ENCODE peak calls at places on chromosomes 11 and 22, in eight cellular contexts. I, W, N, A, G, X, D and V are unnamed samples.

GRCh38 chr11:34682822-34683221 is 61.9 kb downstream of the EHF start:
- DNase-seq in I (no peak), W (no peak), N (no peak), A (peak; percentile 18), G (no peak), X (no peak), D (no peak), V (no peak)

GRCh38 chr11:107824668-107825369 is 33.8 kb downstream of the SLC35F2 start:
- DNase-seq in I (no peak), W (no peak), N (no peak), A (no peak), G (no peak), X (no peak), D (no peak), V (no peak)

GRCh38 chr11:102551188-102551781 is 20.7 kb upstream of the MMP7 start:
- DNase-seq in I (no peak), W (no peak), N (no peak), A (no peak), G (no peak), X (no peak), D (no peak), V (no peak)

GRCh38 chr11:108654994-108655631 is 9.8 kb upstream of the DDX10 start:
- DNase-seq in I (no peak), W (no peak), N (no peak), A (peak; percentile 49), G (peak; percentile 69), X (no peak), D (peak; percentile 13), V (peak; percentile 64)

GRCh38 chr11:8867035-8867434 is 44.0 kb upstream of the AKIP1 start:
- DNase-seq in I (no peak), W (no peak), N (no peak), A (no peak), G (no peak), X (no peak), D (no peak), V (no peak)

GRCh38 chr22:30424471-30425326 is 869 bp upstream of the MTFP1 start:
- DNase-seq in I (no peak), W (no peak), N (no peak), A (no peak), G (no peak), X (no peak), D (no peak), V (no peak)

GRCh38 chr22:37818397-37819099 is 4.6 kb upstream of the GALR3 start:
- DNase-seq in I (peak; percentile 75), W (peak; percentile 32), N (peak; percentile 83), A (no peak), G (peak; percentile 76), X (peak; percentile 91), D (peak; percentile 58), V (peak; percentile 84)

GRCh38 chr11:45664376-45665205 is 831 bp downstream of the CHST1 start:
- DNase-seq in I (no peak), W (no peak), N (peak; percentile 64), A (no peak), G (no peak), X (no peak), D (no peak), V (no peak)

GRCh38 chr22:30697975-30698374 is 3.3 kb downstream of the OSBP2 start:
- DNase-seq in I (no peak), W (no peak), N (peak; percentile 17), A (no peak), G (no peak), X (peak; percentile 28), D (no peak), V (no peak)

GRCh38 chr11:61632096-61632495 is 48.1 kb upstream of the DAGLA start:
- DNase-seq in I (no peak), W (no peak), N (no peak), A (no peak), G (no peak), X (no peak), D (no peak), V (no peak)

GRCh38 chr11:131670876-131671275 is 300.5 kb downstream of the NTM start:
- DNase-seq in I (no peak), W (no peak), N (peak; percentile 33), A (no peak), G (no peak), X (no peak), D (no peak), V (no peak)

GRCh38 chr11:8097926-8098325 is 16.9 kb downstream of the TUB start:
- DNase-seq in I (no peak), W (no peak), N (peak; percentile 56), A (no peak), G (no peak), X (peak; percentile 62), D (peak; percentile 1), V (no peak)

DNA sequence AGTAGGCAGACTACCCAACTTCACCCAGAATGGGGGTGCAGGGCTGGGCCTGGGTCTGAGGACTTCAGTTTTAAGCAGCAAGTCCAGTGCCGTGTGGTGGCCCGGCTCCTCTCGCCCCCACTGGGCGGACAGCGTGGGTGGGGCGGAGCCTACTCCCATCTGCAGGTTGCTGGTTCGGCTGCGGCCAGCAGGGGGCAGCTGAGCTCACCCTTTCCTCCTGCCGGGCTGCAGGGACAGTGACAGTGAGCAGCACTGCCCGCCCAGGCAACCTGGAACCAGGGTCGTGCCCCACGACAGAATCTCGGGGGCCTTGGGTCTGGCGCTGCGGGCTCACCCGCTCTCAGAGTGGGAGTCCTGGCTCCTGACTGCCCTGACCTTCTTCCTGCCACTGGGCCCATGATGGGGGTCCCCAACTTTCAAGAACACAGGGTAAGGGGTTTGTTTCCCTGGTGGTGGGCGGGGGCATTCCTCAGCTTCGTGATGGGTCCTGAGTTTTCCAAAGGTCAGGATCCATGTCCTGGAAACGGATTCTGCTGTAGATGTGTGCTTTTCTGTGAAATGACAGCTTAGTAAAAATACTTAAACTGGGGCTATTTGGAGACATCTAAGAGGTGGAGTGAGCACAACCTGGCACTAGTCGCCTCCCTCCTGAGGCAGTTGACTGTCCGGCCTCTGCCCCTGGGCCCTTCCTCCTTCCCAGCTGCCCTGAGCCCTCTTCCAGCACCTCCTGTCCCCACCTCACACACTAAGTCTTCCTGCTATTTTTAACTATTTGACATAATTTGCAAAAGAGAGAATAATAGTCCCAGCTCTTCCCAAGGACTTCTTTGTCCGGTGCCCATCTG is 6.0 kb upstream of the NEAT1 start:
- DNase-seq in I (peak; percentile 95), W (peak; percentile 90), N (peak; percentile 97), A (peak; percentile 96), G (peak; percentile 94), X (peak; percentile 99), D (peak; percentile 93), V (peak; percentile 97)
- TF ChIP-seq POLR2A in I (peak; percentile 59), W (no peak), N (peak; percentile 14), A (peak; percentile 28), G (no peak), X (no peak), D (peak; percentile 69), V (peak; percentile 51)

GRCh38 chr22:32819120-32819519 is 17.6 kb downstream of the TIMP3 start:
- DNase-seq in I (no peak), W (no peak), N (no peak), A (no peak), G (no peak), X (no peak), D (no peak), V (no peak)

GRCh38 chr22:32815943-32816342 is 14.4 kb downstream of the TIMP3 start:
- DNase-seq in I (no peak), W (no peak), N (peak; percentile 54), A (no peak), G (no peak), X (no peak), D (peak; percentile 40), V (no peak)

GRCh38 chr22:32820131-32820882 is 18.8 kb downstream of the TIMP3 start:
- DNase-seq in I (no peak), W (no peak), N (peak; percentile 56), A (no peak), G (no peak), X (no peak), D (no peak), V (no peak)

GRCh38 chr22:32817137-32817536 is 15.6 kb downstream of the TIMP3 start:
- DNase-seq in I (no peak), W (no peak), N (no peak), A (no peak), G (no peak), X (no peak), D (no peak), V (no peak)

DNA sequence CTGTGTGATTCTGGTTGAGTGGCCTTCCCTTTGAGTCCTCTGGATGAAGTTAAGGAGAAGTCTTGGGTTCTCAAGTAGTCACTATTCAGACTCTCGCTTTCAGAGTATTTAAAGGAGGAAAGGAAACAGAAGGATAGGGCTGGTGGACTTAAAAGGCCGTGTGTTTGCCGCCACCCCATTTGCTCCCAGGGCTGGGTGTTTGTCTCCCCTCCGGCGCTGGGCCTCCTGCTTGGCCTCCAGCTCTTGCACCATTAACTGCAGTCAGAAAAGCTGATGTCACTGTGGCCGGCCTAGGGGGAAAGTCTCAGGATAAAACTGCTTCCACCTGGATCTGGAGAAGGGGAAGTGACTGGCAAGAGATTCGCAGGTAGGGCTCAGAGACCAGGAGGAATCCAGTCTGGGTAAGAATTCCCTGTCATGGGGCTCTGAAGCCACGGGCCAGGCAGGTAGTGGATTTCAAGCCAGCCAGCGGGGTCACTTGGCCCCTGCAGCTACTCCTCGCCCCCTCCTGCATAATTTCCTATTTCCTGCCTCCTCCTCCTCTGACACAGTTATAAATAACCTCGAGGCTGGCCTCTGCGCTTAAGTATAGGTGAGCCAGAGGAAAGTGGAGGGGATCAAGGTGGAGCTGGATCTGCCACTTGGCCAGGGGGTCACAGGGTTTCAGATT is 17.1 kb downstream of the TIMP3 start:
- DNase-seq in I (no peak), W (no peak), N (peak; percentile 62), A (no peak), G (no peak), X (no peak), D (peak; percentile 54), V (no peak)
- H3K4me1 ChIP-seq in I (no peaks in the 10 kb centered on the region), W (no peaks in the 10 kb centered on the region), N (peaks cover 70% of the 10 kb centered on the region), A (no peaks in the 10 kb centered on the region), G (no peaks in the 10 kb centered on the region), X (no peaks in the 10 kb centered on the region), D (peaks cover 94% of the 10 kb centered on the region), V (no peaks in the 10 kb centered on the region)

GRCh38 chr22:21952586-21953571 is at the start of gene PPM1F:
- DNase-seq in I (peak; percentile 92), W (peak; percentile 75), N (peak; percentile 91), A (peak; percentile 51), G (peak; percentile 90), X (peak; percentile 98), D (peak; percentile 90), V (peak; percentile 85)
- TF ChIP-seq POLR2A in I (peak; percentile 54), W (no peak), N (no peak), A (peak; percentile 41), G (peak; percentile 49), X (no peak), D (peak; percentile 72), V (no peak)

DNA sequence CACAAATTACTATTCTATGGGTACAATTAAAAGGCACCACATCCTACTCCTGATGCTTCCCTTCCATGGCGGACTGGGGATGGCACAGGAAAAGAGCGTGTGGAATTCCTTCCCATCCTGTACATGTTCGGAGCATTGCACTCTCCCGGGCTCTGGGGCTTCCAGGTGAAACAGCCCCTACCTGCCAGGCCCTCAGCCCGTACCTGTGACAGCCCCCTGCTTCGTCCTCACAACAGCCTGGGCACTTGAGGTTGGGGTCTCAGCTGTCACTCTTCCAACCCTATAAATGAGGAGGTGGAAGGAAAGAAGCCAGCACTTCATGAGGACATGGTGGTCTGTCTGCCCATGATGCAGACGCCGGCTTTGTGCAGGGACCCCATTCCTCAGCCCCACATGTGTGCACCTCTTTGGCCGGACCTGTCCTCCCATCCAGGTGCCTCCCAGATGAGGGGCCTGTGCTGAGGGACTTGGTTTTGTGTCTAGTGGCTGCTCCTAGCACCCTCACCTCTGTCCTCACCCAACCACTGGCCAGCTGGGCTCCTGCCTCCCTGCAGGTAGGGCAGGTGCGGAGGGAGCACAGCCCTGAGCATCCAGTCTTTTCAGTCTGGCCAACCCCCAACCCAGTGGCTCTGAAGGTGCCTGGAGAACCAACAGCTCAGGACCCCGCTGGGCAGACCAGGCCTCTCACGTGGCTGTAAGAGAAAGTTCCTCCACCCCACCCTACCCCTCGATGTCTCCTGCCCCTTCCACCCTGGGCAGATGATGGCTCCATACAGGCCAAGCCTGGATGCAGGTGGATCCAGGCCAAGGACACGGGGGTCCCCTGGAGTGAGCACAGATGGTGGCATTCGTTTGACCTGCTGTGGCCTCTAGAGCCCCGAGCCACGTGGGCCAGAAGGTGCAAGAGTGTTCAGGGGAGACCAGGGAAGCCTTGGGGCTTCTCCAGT is 23.4 kb upstream of the WNT7B start:
- DNase-seq in I (no peak), W (no peak), N (peak; percentile 49), A (no peak), G (no peak), X (peak; percentile 69), D (no peak), V (peak; percentile 40)
- H3K4me1 ChIP-seq in I (no peaks in the 10 kb centered on the region), W (peaks cover 9% of the 10 kb centered on the region), N (peaks cover 44% of the 10 kb centered on the region), A (peaks cover 12% of the 10 kb centered on the region), G (peaks cover 14% of the 10 kb centered on the region), X (peaks cover 65% of the 10 kb centered on the region), D (peaks cover 74% of the 10 kb centered on the region), V (peaks cover 55% of the 10 kb centered on the region)